ENCODE peak calls at places on chromosomes 5 and 9, in nine cellular contexts. One of them, this sample, is unnamed.

GRCh38 chr9:69645488-69645887 is 26.7 kb downstream of the APBA1 start:
- DNase-seq in GM12878: no peak
- DNase-seq in psoas muscle: no peak
- DNase-seq in PC-9: peak
- DNase-seq in CD8-positive, alpha-beta memory T cell: no peak
- DNase-seq in IMR-90: no peak
- DNase-seq in Karpas-422: no peak
- DNase-seq in GM23248: no peak
- DNase-seq in CD8-positive, alpha-beta T cell: no peak
- DNase-seq in this sample: no peak

GRCh38 chr5:147688965-147689364 is 93.6 kb downstream of the JAKMIP2 start:
- DNase-seq in GM12878: no peak
- DNase-seq in psoas muscle: no peak
- DNase-seq in PC-9: no peak
- DNase-seq in CD8-positive, alpha-beta memory T cell: no peak
- DNase-seq in IMR-90: no peak
- DNase-seq in Karpas-422: no peak
- DNase-seq in GM23248: peak
- DNase-seq in CD8-positive, alpha-beta T cell: no peak
- DNase-seq in this sample: no peak

GRCh38 chr5:125085797-125086505 is 339.5 kb upstream of the ZNF608 start:
- DNase-seq in GM12878: no peak
- DNase-seq in psoas muscle: no peak
- DNase-seq in PC-9: no peak
- DNase-seq in CD8-positive, alpha-beta memory T cell: no peak
- DNase-seq in IMR-90: no peak
- DNase-seq in Karpas-422: no peak
- DNase-seq in GM23248: no peak
- DNase-seq in CD8-positive, alpha-beta T cell: no peak
- DNase-seq in this sample: no peak

GRCh38 chr5:5658226-5658625 is 235.7 kb downstream of the ICE1 start:
- DNase-seq in GM12878: peak
- DNase-seq in psoas muscle: peak
- DNase-seq in PC-9: no peak
- DNase-seq in CD8-positive, alpha-beta memory T cell: no peak
- DNase-seq in IMR-90: no peak
- DNase-seq in Karpas-422: no peak
- DNase-seq in GM23248: peak
- DNase-seq in CD8-positive, alpha-beta T cell: no peak
- DNase-seq in this sample: peak

GRCh38 chr9:5486988-5487387 is 23.3 kb upstream of the PDCD1LG2 start:
- DNase-seq in GM12878: no peak
- DNase-seq in psoas muscle: no peak
- DNase-seq in PC-9: no peak
- DNase-seq in CD8-positive, alpha-beta memory T cell: no peak
- DNase-seq in IMR-90: no peak
- DNase-seq in Karpas-422: no peak
- DNase-seq in GM23248: no peak
- DNase-seq in CD8-positive, alpha-beta T cell: no peak
- DNase-seq in this sample: no peak

GRCh38 chr9:87564706-87565335 is 67.2 kb downstream of the DAPK1 start:
- DNase-seq in GM12878: no peak
- DNase-seq in psoas muscle: no peak
- DNase-seq in PC-9: no peak
- DNase-seq in CD8-positive, alpha-beta memory T cell: no peak
- DNase-seq in IMR-90: no peak
- DNase-seq in Karpas-422: no peak
- DNase-seq in GM23248: no peak
- DNase-seq in CD8-positive, alpha-beta T cell: no peak
- DNase-seq in this sample: no peak

GRCh38 chr5:21654-22233 is 70.2 kb upstream of the PLEKHG4B start:
- DNase-seq in GM12878: no peak
- DNase-seq in psoas muscle: no peak
- DNase-seq in PC-9: peak
- DNase-seq in CD8-positive, alpha-beta memory T cell: no peak
- DNase-seq in IMR-90: peak
- DNase-seq in Karpas-422: no peak
- DNase-seq in GM23248: peak
- DNase-seq in CD8-positive, alpha-beta T cell: no peak
- DNase-seq in this sample: no peak

GRCh38 chr5:137778772-137779564 is 24.8 kb upstream of the HNRNPA0 start:
- DNase-seq in GM12878: no peak
- DNase-seq in psoas muscle: no peak
- DNase-seq in PC-9: no peak
- DNase-seq in CD8-positive, alpha-beta memory T cell: no peak
- DNase-seq in IMR-90: peak
- DNase-seq in Karpas-422: peak
- DNase-seq in GM23248: peak
- DNase-seq in CD8-positive, alpha-beta T cell: no peak
- DNase-seq in this sample: no peak

GRCh38 chr9:91500509-91501011 is 76.9 kb upstream of the NFIL3 start:
- DNase-seq in GM12878: no peak
- DNase-seq in psoas muscle: no peak
- DNase-seq in PC-9: peak
- DNase-seq in CD8-positive, alpha-beta memory T cell: no peak
- DNase-seq in IMR-90: peak
- DNase-seq in Karpas-422: no peak
- DNase-seq in GM23248: peak
- DNase-seq in CD8-positive, alpha-beta T cell: no peak
- DNase-seq in this sample: peak

GRCh38 chr9:76884823-76885222 is 21.1 kb downstream of the PRUNE2 start:
- DNase-seq in GM12878: no peak
- DNase-seq in psoas muscle: no peak
- DNase-seq in PC-9: no peak
- DNase-seq in CD8-positive, alpha-beta memory T cell: no peak
- DNase-seq in IMR-90: no peak
- DNase-seq in Karpas-422: no peak
- DNase-seq in GM23248: no peak
- DNase-seq in CD8-positive, alpha-beta T cell: no peak
- DNase-seq in this sample: no peak

GRCh38 chr9:76886318-76886717 is 19.6 kb downstream of the PRUNE2 start:
- DNase-seq in GM12878: no peak
- DNase-seq in psoas muscle: no peak
- DNase-seq in PC-9: no peak
- DNase-seq in CD8-positive, alpha-beta memory T cell: no peak
- DNase-seq in IMR-90: no peak
- DNase-seq in Karpas-422: no peak
- DNase-seq in GM23248: no peak
- DNase-seq in CD8-positive, alpha-beta T cell: no peak
- DNase-seq in this sample: no peak

GRCh38 chr9:76887951-76888350 is 18.0 kb downstream of the PRUNE2 start:
- DNase-seq in GM12878: no peak
- DNase-seq in psoas muscle: no peak
- DNase-seq in PC-9: no peak
- DNase-seq in CD8-positive, alpha-beta memory T cell: no peak
- DNase-seq in IMR-90: no peak
- DNase-seq in Karpas-422: no peak
- DNase-seq in GM23248: no peak
- DNase-seq in CD8-positive, alpha-beta T cell: no peak
- DNase-seq in this sample: no peak

GRCh38 chr9:76883341-76883740 is 22.6 kb downstream of the PRUNE2 start:
- DNase-seq in GM12878: no peak
- DNase-seq in psoas muscle: no peak
- DNase-seq in PC-9: no peak
- DNase-seq in CD8-positive, alpha-beta memory T cell: no peak
- DNase-seq in IMR-90: no peak
- DNase-seq in Karpas-422: no peak
- DNase-seq in GM23248: no peak
- DNase-seq in CD8-positive, alpha-beta T cell: no peak
- DNase-seq in this sample: no peak

DNA sequence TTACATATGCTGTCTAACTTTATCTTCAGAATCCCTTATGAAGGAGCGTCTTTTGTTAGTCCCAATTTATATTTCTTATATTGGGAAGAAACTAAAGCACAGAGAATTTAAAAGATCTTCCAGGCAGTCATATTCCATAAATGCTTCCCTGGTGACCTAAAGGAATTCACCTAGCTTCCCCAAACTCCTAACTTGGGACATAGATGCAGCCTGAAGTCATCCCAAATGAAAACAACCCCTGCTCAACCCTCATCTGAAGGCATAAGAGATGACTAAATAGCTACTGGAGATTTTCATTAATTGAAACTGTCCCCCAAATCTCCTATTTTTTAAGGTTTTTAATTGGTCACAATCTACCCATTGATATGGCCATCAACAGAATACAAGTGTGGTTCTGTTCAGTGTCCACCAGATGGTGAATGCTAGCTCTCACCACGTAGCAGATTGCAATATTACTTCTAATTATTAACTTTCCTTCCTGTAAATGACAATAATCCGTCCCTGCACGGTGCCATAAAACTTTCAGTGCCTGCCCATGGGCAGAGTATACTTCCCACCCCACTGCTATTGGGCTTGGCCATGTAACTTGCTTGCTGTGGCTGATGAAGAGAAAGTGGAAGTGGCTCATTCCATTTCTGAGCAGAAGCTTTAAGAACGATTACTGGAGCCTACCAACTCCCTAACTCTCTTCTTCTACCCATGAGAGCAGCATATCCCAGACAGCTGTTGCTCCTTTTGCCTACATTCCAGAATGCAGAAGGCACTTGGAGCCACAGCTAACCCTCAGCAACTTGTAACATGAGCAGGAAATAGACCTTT is 18.7 kb downstream of the PRUNE2 start:
- DNase-seq in GM12878: no peak
- DNase-seq in psoas muscle: no peak
- DNase-seq in PC-9: no peak
- DNase-seq in CD8-positive, alpha-beta memory T cell: no peak
- DNase-seq in IMR-90: no peak
- DNase-seq in Karpas-422: no peak
- DNase-seq in GM23248: peak
- DNase-seq in CD8-positive, alpha-beta T cell: no peak
- DNase-seq in this sample: no peak
- H3K27ac ChIP-seq in GM12878: peak
- H3K27ac ChIP-seq in psoas muscle: no peak
- H3K27ac ChIP-seq in PC-9: no peak
- H3K27ac ChIP-seq in CD8-positive, alpha-beta memory T cell: no peak
- H3K27ac ChIP-seq in IMR-90: no peak
- H3K27ac ChIP-seq in Karpas-422: no peak
- H3K27ac ChIP-seq in GM23248: no peak
- H3K27ac ChIP-seq in CD8-positive, alpha-beta T cell: no peak
- H3K27ac ChIP-seq in this sample: no peak

GRCh38 chr5:94442971-94443370 is 175.4 kb downstream of the KIAA0825 start:
- DNase-seq in GM12878: no peak
- DNase-seq in psoas muscle: no peak
- DNase-seq in PC-9: no peak
- DNase-seq in CD8-positive, alpha-beta memory T cell: no peak
- DNase-seq in IMR-90: peak
- DNase-seq in Karpas-422: no peak
- DNase-seq in GM23248: peak
- DNase-seq in CD8-positive, alpha-beta T cell: no peak
- DNase-seq in this sample: no peak

GRCh38 chr5:94440015-94440414 is 178.4 kb downstream of the KIAA0825 start:
- DNase-seq in GM12878: no peak
- DNase-seq in psoas muscle: no peak
- DNase-seq in PC-9: no peak
- DNase-seq in CD8-positive, alpha-beta memory T cell: no peak
- DNase-seq in IMR-90: no peak
- DNase-seq in Karpas-422: no peak
- DNase-seq in GM23248: no peak
- DNase-seq in CD8-positive, alpha-beta T cell: no peak
- DNase-seq in this sample: no peak
- H3K27ac ChIP-seq in GM12878: no peak
- H3K27ac ChIP-seq in psoas muscle: no peak
- H3K27ac ChIP-seq in PC-9: no peak
- H3K27ac ChIP-seq in CD8-positive, alpha-beta memory T cell: no peak
- H3K27ac ChIP-seq in IMR-90: no peak
- H3K27ac ChIP-seq in Karpas-422: no peak
- H3K27ac ChIP-seq in GM23248: no peak
- H3K27ac ChIP-seq in CD8-positive, alpha-beta T cell: no peak
- H3K27ac ChIP-seq in this sample: no peak

GRCh38 chr5:17240487-17240886 is 23.1 kb downstream of the BASP1 start:
- DNase-seq in GM12878: no peak
- DNase-seq in psoas muscle: no peak
- DNase-seq in PC-9: no peak
- DNase-seq in CD8-positive, alpha-beta memory T cell: no peak
- DNase-seq in IMR-90: no peak
- DNase-seq in Karpas-422: no peak
- DNase-seq in GM23248: no peak
- DNase-seq in CD8-positive, alpha-beta T cell: no peak
- DNase-seq in this sample: no peak

GRCh38 chr5:17238521-17239041 is 21.1 kb downstream of the BASP1 start:
- DNase-seq in GM12878: no peak
- DNase-seq in psoas muscle: no peak
- DNase-seq in PC-9: no peak
- DNase-seq in CD8-positive, alpha-beta memory T cell: no peak
- DNase-seq in IMR-90: peak
- DNase-seq in Karpas-422: no peak
- DNase-seq in GM23248: peak
- DNase-seq in CD8-positive, alpha-beta T cell: no peak
- DNase-seq in this sample: no peak

GRCh38 chr5:17239953-17240352 is 22.5 kb downstream of the BASP1 start:
- DNase-seq in GM12878: no peak
- DNase-seq in psoas muscle: no peak
- DNase-seq in PC-9: no peak
- DNase-seq in CD8-positive, alpha-beta memory T cell: no peak
- DNase-seq in IMR-90: no peak
- DNase-seq in Karpas-422: no peak
- DNase-seq in GM23248: no peak
- DNase-seq in CD8-positive, alpha-beta T cell: no peak
- DNase-seq in this sample: no peak

GRCh38 chr5:17243287-17244063 is 26.0 kb downstream of the BASP1 start:
- DNase-seq in GM12878: no peak
- DNase-seq in psoas muscle: no peak
- DNase-seq in PC-9: no peak
- DNase-seq in CD8-positive, alpha-beta memory T cell: no peak
- DNase-seq in IMR-90: no peak
- DNase-seq in Karpas-422: no peak
- DNase-seq in GM23248: no peak
- DNase-seq in CD8-positive, alpha-beta T cell: no peak
- DNase-seq in this sample: no peak

GRCh38 chr5:17241635-17242034 is 24.2 kb downstream of the BASP1 start:
- DNase-seq in GM12878: no peak
- DNase-seq in psoas muscle: no peak
- DNase-seq in PC-9: no peak
- DNase-seq in CD8-positive, alpha-beta memory T cell: no peak
- DNase-seq in IMR-90: no peak
- DNase-seq in Karpas-422: no peak
- DNase-seq in GM23248: no peak
- DNase-seq in CD8-positive, alpha-beta T cell: no peak
- DNase-seq in this sample: no peak
- H3K27ac ChIP-seq in GM12878: no peak
- H3K27ac ChIP-seq in psoas muscle: no peak
- H3K27ac ChIP-seq in PC-9: no peak
- H3K27ac ChIP-seq in CD8-positive, alpha-beta memory T cell: no peak
- H3K27ac ChIP-seq in IMR-90: no peak
- H3K27ac ChIP-seq in Karpas-422: no peak
- H3K27ac ChIP-seq in GM23248: no peak
- H3K27ac ChIP-seq in CD8-positive, alpha-beta T cell: no peak
- H3K27ac ChIP-seq in this sample: no peak

DNA sequence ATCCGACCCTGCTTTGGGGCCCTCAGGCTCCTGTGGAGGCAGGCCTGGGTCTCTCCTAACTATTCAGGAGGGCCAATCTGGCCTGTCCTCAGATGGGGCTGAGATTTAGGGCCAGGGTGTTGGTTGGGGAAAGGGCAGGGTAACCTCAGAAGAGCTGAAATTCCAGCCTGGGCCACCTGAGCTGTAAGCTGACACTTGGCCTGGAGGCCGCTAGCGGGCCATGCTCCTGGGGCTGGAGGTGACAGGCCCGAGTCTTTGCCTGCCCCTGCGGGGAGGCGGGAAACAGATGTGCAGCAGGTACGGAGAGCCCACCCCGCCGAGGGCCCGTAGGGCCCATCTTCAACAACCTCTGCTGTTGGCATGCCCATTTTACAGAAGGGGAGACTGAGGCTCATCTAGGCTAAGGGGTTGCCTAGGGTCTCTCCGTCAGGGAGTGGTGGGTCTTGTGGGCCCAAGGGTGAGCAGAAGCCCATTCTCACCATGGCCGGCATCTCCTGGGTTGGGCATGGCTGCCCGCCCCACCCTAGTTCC is 69.5 kb downstream of the RXRA start:
- DNase-seq in GM12878: no peak
- DNase-seq in psoas muscle: no peak
- DNase-seq in PC-9: no peak
- DNase-seq in CD8-positive, alpha-beta memory T cell: no peak
- DNase-seq in IMR-90: no peak
- DNase-seq in Karpas-422: no peak
- DNase-seq in GM23248: no peak
- DNase-seq in CD8-positive, alpha-beta T cell: no peak
- DNase-seq in this sample: no peak
- H3K27ac ChIP-seq in GM12878: peak
- H3K27ac ChIP-seq in psoas muscle: peak
- H3K27ac ChIP-seq in PC-9: no peak
- H3K27ac ChIP-seq in CD8-positive, alpha-beta memory T cell: peak
- H3K27ac ChIP-seq in IMR-90: no peak
- H3K27ac ChIP-seq in Karpas-422: no peak
- H3K27ac ChIP-seq in GM23248: no peak
- H3K27ac ChIP-seq in CD8-positive, alpha-beta T cell: peak
- H3K27ac ChIP-seq in this sample: no peak

This sample was measured in epithelial cell of prostate.